ENCODE peak calls at places on chromosomes 12 and 14, in eight cellular contexts. Z, C, H, G, W, V, Y and L are unnamed samples. For H3K4me1, the result is how much of the 10 kb centered on the place peaks cover.

GRCh38 chr14:103404920-103405319 is 19.7 kb downstream of the MARK3 start:
- DNase-seq in C (no peak), G (peak), H (peak), W (no peak), V (no peak), Y (no peak), Z (peak), L (no peak)

GRCh38 chr12:1806301-1807106 is 13.9 kb upstream of the LRTM2 start:
- DNase-seq in C (no peak), Y (no peak), V (no peak), W (no peak), Z (no peak), H (no peak), G (peak), L (no peak)

GRCh38 chr14:59439256-59440015 is 25.7 kb downstream of the GPR135 start:
- DNase-seq in V (no peak), Y (no peak), Z (no peak), G (peak), H (no peak), C (no peak), W (no peak), L (no peak)

GRCh38 chr12:131164096-131164872 is 210.6 kb downstream of the ADGRD1 start:
- DNase-seq in W (no peak), H (no peak), G (no peak), C (no peak), Z (no peak), Y (no peak), V (no peak), L (no peak)

GRCh38 chr12:9064201-9064814 is 51.4 kb downstream of the A2M start:
- DNase-seq in H (peak), G (peak), V (peak), C (peak), Z (peak), W (peak), Y (peak), L (no peak)

GRCh38 chr14:61288720-61289119 is 7.6 kb upstream of the TMEM30B start:
- DNase-seq in G (no peak), W (no peak), Z (no peak), V (no peak), Y (no peak), H (no peak), C (no peak), L (no peak)

GRCh38 chr12:34625116-34625515 is 602.8 kb downstream of the ALG10 start:
- DNase-seq in C (no peak), H (no peak), Y (no peak), Z (no peak), W (no peak), G (no peak), V (no peak), L (no peak)

GRCh38 chr12:29537292-29537691 is 39.8 kb upstream of the OVCH1 start:
- DNase-seq in C (no peak), H (no peak), Y (no peak), G (peak), W (no peak), V (no peak), Z (no peak), L (no peak)

GRCh38 chr14:95359974-95360826 is 40.5 kb upstream of the CLMN start:
- DNase-seq in G (peak), W (no peak), H (no peak), C (peak), Z (no peak), Y (peak), V (no peak), L (no peak)

GRCh38 chr14:98143566-98143965 is 1128.4 kb downstream of the BCL11B start:
- DNase-seq in W (no peak), G (no peak), C (no peak), V (no peak), H (no peak), Y (no peak), Z (no peak), L (no peak)

GRCh38 chr12:50637870-50638481 is 125.9 kb upstream of the ATF1 start:
- DNase-seq in G (peak), Z (no peak), Y (no peak), H (no peak), V (no peak), C (peak), W (no peak), L (no peak)

GRCh38 chr12:31756977-31757420 is 28.2 kb upstream of the AMN1 start:
- DNase-seq in V (no peak), G (peak), Z (no peak), W (peak), Y (no peak), C (no peak), H (no peak), L (no peak)

GRCh38 chr14:39342768-39343167 is 89.5 kb downstream of the FBXO33 start:
- DNase-seq in Z (no peak), C (no peak), V (no peak), G (no peak), W (no peak), Y (no peak), H (no peak), L (no peak)

GRCh38 chr12:95723693-95724384 is 66.7 kb downstream of the NTN4 start:
- DNase-seq in C (no peak), G (no peak), V (no peak), H (no peak), Z (no peak), Y (no peak), W (no peak), L (no peak)

GRCh38 chr14:67996235-67996634 is 176.7 kb downstream of the RAD51B start:
- DNase-seq in V (no peak), W (no peak), Y (no peak), Z (no peak), H (no peak), G (no peak), C (no peak), L (no peak)

GRCh38 chr14:75292886-75293285 is 14.3 kb downstream of the FOS start:
- DNase-seq in C (no peak), Y (no peak), G (no peak), Z (no peak), H (no peak), W (peak), V (no peak), L (no peak)

GRCh38 chr12:83826112-83826511 is 1086.5 kb downstream of the SLC6A15 start:
- DNase-seq in Y (no peak), W (no peak), C (peak), Z (no peak), V (peak), H (no peak), G (peak), L (no peak)

GRCh38 chr12:38586652-38587219 is 270.2 kb downstream of the ALG10B start:
- DNase-seq in Y (no peak), H (no peak), V (no peak), G (no peak), C (no peak), W (no peak), Z (no peak), L (no peak)

GRCh38 chr14:103488960-103489359 is 33.7 kb downstream of the CKB start:
- DNase-seq in Z (no peak), W (no peak), Y (no peak), H (no peak), C (no peak), V (no peak), G (peak), L (no peak)

GRCh38 chr14:94823556-94824341 is 53.8 kb upstream of the GSC start:
- DNase-seq in C (no peak), G (no peak), V (no peak), H (no peak), W (no peak), Z (no peak), Y (no peak), L (no peak)

GRCh38 chr12:93127582-93128331 is 198.7 kb upstream of the EEA1 start:
- DNase-seq in G (peak), Y (peak), V (no peak), W (peak), C (peak), H (peak), Z (peak), L (no peak)

GRCh38 chr12:127550271-127550670 is 716.7 kb upstream of the TMEM132C start:
- DNase-seq in G (peak), W (no peak), Z (no peak), H (no peak), C (no peak), Y (no peak), V (no peak), L (no peak)

GRCh38 chr14:68945585-68946289 is 33.4 kb downstream of the ACTN1 start:
- DNase-seq in V (no peak), W (peak), Z (no peak), C (no peak), H (no peak), G (no peak), Y (no peak), L (no peak)

GRCh38 chr14:70317969-70318634 is 41.4 kb downstream of the COX16 start:
- DNase-seq in V (peak), Y (no peak), H (no peak), G (peak), C (peak), W (peak), Z (no peak), L (no peak)

GRCh38 chr12:125528300-125528699 is 463.1 kb downstream of the AACS start:
- DNase-seq in Y (no peak), V (no peak), G (no peak), W (no peak), C (no peak), H (no peak), Z (no peak), L (no peak)

GRCh38 chr12:115897718-115898117 is 379.8 kb downstream of the MED13L start:
- DNase-seq in V (no peak), H (no peak), Y (no peak), C (no peak), Z (no peak), W (no peak), G (peak), L (no peak)

GRCh38 chr14:99357856-99358390 is 85.9 kb upstream of the BCL11B start:
- DNase-seq in G (no peak), Z (no peak), Y (no peak), V (no peak), H (no peak), W (no peak), C (no peak), L (no peak)

GRCh38 chr12:66092559-66093269 is 37.8 kb downstream of the LLPH start:
- DNase-seq in H (no peak), Y (no peak), W (no peak), V (no peak), C (no peak), Z (no peak), G (peak), L (no peak)

GRCh38 chr14:32408018-32408417 is 78.9 kb downstream of the AKAP6 start:
- DNase-seq in V (no peak), C (no peak), W (no peak), Y (peak), H (no peak), Z (peak), G (no peak), L (no peak)

GRCh38 chr12:116465892-116466291 is 93.3 kb upstream of the MAP1LC3B2 start:
- DNase-seq in V (no peak), Z (peak), G (no peak), H (no peak), W (no peak), Y (no peak), C (no peak), L (no peak)

GRCh38 chr14:105085766-105086165 is 20.5 kb upstream of the GPR132 start:
- DNase-seq in W (no peak), Y (no peak), Z (peak), G (no peak), V (no peak), C (no peak), H (no peak), L (no peak)

GRCh38 chr12:1436015-1436414 is 158.4 kb downstream of the FBXL14 start:
- DNase-seq in W (no peak), C (no peak), Y (no peak), Z (no peak), V (no peak), G (no peak), H (no peak), L (no peak)

GRCh38 chr12:98416845-98417244 is 98.5 kb upstream of the TMPO start:
- DNase-seq in W (no peak), C (no peak), V (no peak), H (no peak), G (peak), Z (no peak), Y (no peak), L (no peak)

GRCh38 chr12:55840581-55841351 is 2.0 kb downstream of the MMP19 start:
- DNase-seq in H (no peak), G (no peak), W (no peak), Y (no peak), Z (no peak), C (no peak), V (no peak), L (no peak)

GRCh38 chr12:108609535-108610335 is 11.9 kb upstream of the TMEM119 start:
- DNase-seq in W (peak), V (no peak), Y (peak), C (no peak), G (peak), H (peak), Z (peak), L (no peak)

GRCh38 chr14:104291123-104292000 is 153.0 kb downstream of the KIF26A start:
- DNase-seq in Z (peak), C (peak), Y (no peak), V (peak), W (peak), H (no peak), G (no peak), L (no peak)

GRCh38 chr12:67927815-67928214 is 61.4 kb upstream of the IFNG-AS1 start:
- DNase-seq in H (no peak), V (no peak), Z (no peak), W (peak), Y (no peak), G (no peak), C (no peak), L (no peak)

GRCh38 chr12:67927231-67927630 is 62.0 kb upstream of the IFNG-AS1 start:
- DNase-seq in Z (no peak), C (no peak), Y (no peak), G (no peak), W (no peak), V (no peak), H (no peak), L (no peak)

GRCh38 chr12:67928621-67929369 is 60.5 kb upstream of the IFNG-AS1 start:
- DNase-seq in Z (no peak), W (no peak), Y (no peak), G (no peak), V (no peak), C (no peak), H (no peak), L (no peak)

GRCh38 chr12:67926063-67926462 is 63.2 kb upstream of the IFNG-AS1 start:
- DNase-seq in C (no peak), Y (no peak), G (no peak), Z (no peak), H (no peak), V (no peak), W (no peak), L (no peak)

DNA sequence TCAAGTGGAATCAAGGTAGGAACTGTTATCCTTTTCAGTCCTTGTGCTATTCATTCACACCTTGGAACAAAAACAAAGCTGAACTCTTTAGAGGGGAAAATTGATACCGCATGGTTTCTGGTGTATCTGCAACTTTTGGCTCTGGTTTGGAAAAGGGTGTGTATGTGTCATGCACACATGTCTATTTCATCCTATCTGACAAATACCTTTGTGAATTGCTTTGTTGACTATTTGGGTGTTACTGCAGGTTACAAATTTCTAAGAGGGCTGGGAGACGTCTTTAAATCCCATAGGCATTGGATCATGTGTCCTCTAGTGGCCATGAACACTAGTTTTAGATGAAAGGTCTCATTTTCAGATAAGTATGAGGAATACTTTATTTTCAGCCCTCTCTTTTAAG is 59.9 kb upstream of the IFNG-AS1 start:
- DNase-seq in W (no peak), V (no peak), H (no peak), C (no peak), G (no peak), Y (no peak), Z (no peak), L (no peak)
- TF ChIP-seq CTCF in W (no peak), V (no peak), H (no peak), C (no peak), G (no peak), Y (no peak), Z (no peak), L (no peak)

GRCh38 chr12:81077686-81078441 is at the start of gene ACSS3:
- DNase-seq in Y (no peak), Z (peak), G (peak), H (peak), W (no peak), C (peak), V (peak), L (no peak)

GRCh38 chr12:81075539-81075938 is 2.3 kb upstream of the ACSS3 start:
- DNase-seq in Z (no peak), Y (no peak), W (no peak), H (no peak), V (no peak), C (no peak), G (no peak), L (no peak)

GRCh38 chr12:81079280-81080076 is 1.6 kb downstream of the ACSS3 start:
- DNase-seq in Z (no peak), G (no peak), Y (no peak), W (no peak), C (no peak), V (no peak), H (no peak), L (no peak)

GRCh38 chr12:81078469-81079196 is 754 bp downstream of the ACSS3 start:
- DNase-seq in W (no peak), Y (no peak), H (peak), G (peak), V (no peak), Z (peak), C (peak), L (no peak)

GRCh38 chr12:81077329-81077685 is 572 bp upstream of the ACSS3 start:
- DNase-seq in W (no peak), C (peak), Y (no peak), Z (peak), H (peak), G (peak), V (peak), L (no peak)
- H3K4me1 ChIP-seq in W (under half), C (under half), Y (under half), Z (under half), H (under half), G (under half), V (under half), L (under half)

GRCh38 chr12:6057693-6058092 is 66.8 kb downstream of the VWF start:
- DNase-seq in H (no peak), W (no peak), G (no peak), C (peak), Z (no peak), V (peak), Y (no peak), L (no peak)
- TF ChIP-seq CTCF in H (no peak), W (no peak), G (no peak), C (peak), Z (no peak), V (peak), Y (no peak), L (no peak)

DNA sequence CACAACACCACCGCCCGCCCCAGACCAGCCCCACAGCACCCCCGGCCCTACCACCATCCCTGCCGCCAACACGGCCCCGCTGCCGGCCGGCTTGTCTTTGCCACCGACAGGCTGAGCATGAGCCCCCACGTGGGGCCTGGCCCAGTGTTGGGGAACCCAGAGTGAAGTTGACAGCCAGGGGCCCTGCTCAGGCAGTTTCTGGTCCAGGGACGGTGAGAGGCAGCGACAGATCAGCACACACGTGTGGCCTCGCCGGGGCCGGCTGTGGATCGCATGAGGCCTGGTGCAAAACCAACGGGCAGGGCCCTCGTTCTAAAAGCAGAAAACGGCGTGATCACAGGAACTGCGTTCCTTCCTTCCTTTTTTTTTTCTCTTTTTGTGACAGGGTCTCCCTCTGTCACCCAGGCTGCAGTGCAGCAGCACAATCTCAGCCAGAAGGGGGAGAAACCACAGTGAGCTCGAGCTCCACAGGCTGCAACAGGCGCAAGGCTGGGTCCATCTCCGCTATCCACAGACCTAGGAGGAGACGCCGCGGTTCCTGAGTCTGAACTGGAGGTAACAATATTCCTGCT is 50.5 kb upstream of the FBRSL1 start:
- DNase-seq in C (no peak), W (no peak), G (no peak), Y (no peak), H (no peak), V (no peak), Z (no peak), L (no peak)
- H3K4me1 ChIP-seq in C (under half), W (under half), G (under half), Y (under half), H (under half), V (under half), Z (under half), L (under half)

DNA sequence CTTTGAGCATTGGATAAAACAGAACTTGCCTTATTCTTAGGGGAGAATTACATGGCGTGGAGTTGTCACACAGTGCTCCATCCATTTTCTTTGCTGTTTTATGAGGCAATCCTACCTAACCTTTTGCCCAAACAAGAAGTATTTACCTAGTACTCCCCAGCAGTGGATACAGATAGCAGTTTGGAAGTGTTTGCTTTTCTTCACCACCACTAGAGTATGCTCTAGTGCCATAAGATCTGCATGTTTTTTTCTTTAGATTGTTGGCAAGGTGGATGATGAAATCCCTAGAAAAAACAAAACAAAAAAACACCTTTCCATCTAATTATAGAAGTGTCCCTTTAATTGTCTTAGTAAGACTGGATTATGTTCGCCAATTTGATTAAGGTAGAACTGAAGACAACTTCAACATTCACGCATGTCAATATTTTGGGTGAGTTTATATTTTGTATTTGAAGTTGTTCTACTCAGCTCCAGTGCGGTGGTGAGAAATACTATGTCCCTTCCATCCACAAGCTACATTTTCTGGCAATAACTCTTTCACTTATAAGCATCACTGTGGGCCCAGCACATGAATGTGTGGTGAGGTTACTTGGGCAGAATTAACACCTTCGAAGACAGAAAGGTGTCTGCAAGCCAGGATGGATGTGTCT is 23.6 kb upstream of the TMEM260 start:
- DNase-seq in Y (no peak), W (no peak), C (peak), G (peak), H (no peak), Z (no peak), V (no peak), L (no peak)
- TF ChIP-seq CTCF in Y (no peak), W (peak), C (peak), G (peak), H (no peak), Z (peak), V (no peak), L (peak)

GRCh38 chr12:11731455-11731854 is 82.0 kb downstream of the ETV6 start:
- DNase-seq in G (no peak), Z (no peak), H (no peak), Y (no peak), C (no peak), W (no peak), V (no peak), L (no peak)
- H3K4me1 ChIP-seq in G (under half), Z (under half), H (under half), Y (under half), C (under half), W (half or more), V (under half), L (half or more)